ENCODE peak calls at places on chromosome 11, in ten cellular contexts. F, I, J, E, T, Y, C, Q, G and S are unnamed samples.

GRCh38 chr11:46724088-46724487 is 5.1 kb downstream of the F2 start:
- DNase-seq in F (no peak), I (no peak), J (no peak), E (no peak), T (no peak), Y (no peak), C (no peak), Q (no peak), G (no peak), S (no peak)

GRCh38 chr11:76234704-76235232 is 28.5 kb upstream of the WNT11 start:
- DNase-seq in F (no peak), I (no peak), J (peak; percentile 50), E (no peak), T (no peak), Y (no peak), C (peak; percentile 80), Q (peak; percentile 83), G (no peak), S (peak; percentile 84)

GRCh38 chr11:86134580-86135318 is 65.9 kb upstream of the PICALM start:
- DNase-seq in F (no peak), I (peak; percentile 72), J (no peak), E (peak; percentile 34), T (no peak), Y (no peak), C (no peak), Q (no peak), G (no peak), S (no peak)

GRCh38 chr11:114073506-114074381 is 14.2 kb downstream of the ZBTB16 start:
- DNase-seq in F (no peak), I (no peak), J (no peak), E (no peak), T (no peak), Y (no peak), C (peak; percentile 32), Q (peak; percentile 50), G (no peak), S (peak; percentile 64)

GRCh38 chr11:65435981-65436411 is 13.4 kb downstream of the NEAT1 start:
- DNase-seq in F (no peak), I (no peak), J (peak; percentile 32), E (no peak), T (no peak), Y (no peak), C (peak; percentile 44), Q (peak; percentile 62), G (peak; percentile 21), S (peak; percentile 79)

GRCh38 chr11:72588656-72589410 is 85.4 kb downstream of the PDE2A start:
- DNase-seq in F (no peak), I (no peak), J (no peak), E (no peak), T (no peak), Y (no peak), C (no peak), Q (no peak), G (no peak), S (peak; percentile 26)

GRCh38 chr11:128504489-128504888 is 82.9 kb downstream of the ETS1 start:
- DNase-seq in F (no peak), I (no peak), J (no peak), E (no peak), T (no peak), Y (no peak), C (no peak), Q (no peak), G (no peak), S (no peak)

GRCh38 chr11:83545494-83545893 is 259.3 kb upstream of the CCDC90B start:
- DNase-seq in F (no peak), I (no peak), J (no peak), E (no peak), T (no peak), Y (no peak), C (no peak), Q (no peak), G (no peak), S (no peak)

GRCh38 chr11:34512810-34513673 is 552 bp downstream of the ELF5 start:
- DNase-seq in F (peak; percentile 62), I (peak; percentile 76), J (no peak), E (peak; percentile 69), T (peak; percentile 54), Y (no peak), C (no peak), Q (no peak), G (no peak), S (no peak)

GRCh38 chr11:102306048-102306575 is 11.2 kb upstream of the BIRC3 start:
- DNase-seq in F (no peak), I (no peak), J (no peak), E (no peak), T (no peak), Y (no peak), C (no peak), Q (no peak), G (no peak), S (no peak)

GRCh38 chr11:62574363-62575057 is 819 bp upstream of the EEF1G start:
- DNase-seq in F (no peak), I (peak; percentile 40), J (peak; percentile 48), E (no peak), T (peak; percentile 29), Y (no peak), C (peak; percentile 71), Q (peak; percentile 65), G (peak; percentile 64), S (no peak)

GRCh38 chr11:77147668-77148321 is 19.7 kb downstream of the MYO7A start:
- DNase-seq in F (no peak), I (peak; percentile 69), J (no peak), E (no peak), T (no peak), Y (no peak), C (peak; percentile 49), Q (no peak), G (no peak), S (no peak)

GRCh38 chr11:8032122-8032521 is 45.0 kb downstream of the EIF3F start:
- DNase-seq in F (no peak), I (no peak), J (no peak), E (no peak), T (no peak), Y (no peak), C (peak; percentile 41), Q (no peak), G (no peak), S (no peak)

GRCh38 chr11:20762112-20762511 is 92.7 kb downstream of the NELL1 start:
- DNase-seq in F (no peak), I (no peak), J (no peak), E (no peak), T (no peak), Y (no peak), C (no peak), Q (no peak), G (no peak), S (no peak)

GRCh38 chr11:124892131-124892530 is 5.5 kb downstream of the ROBO4 start:
- DNase-seq in F (no peak), I (no peak), J (no peak), E (no peak), T (no peak), Y (no peak), C (no peak), Q (no peak), G (no peak), S (no peak)
- TF ChIP-seq POLR2A in F (no peak), I (no peak), J (no peak), E (no peak), T (no peak), Y (no peak), C (no peak), Q (no peak), G (no peak), S (no peak)

DNA sequence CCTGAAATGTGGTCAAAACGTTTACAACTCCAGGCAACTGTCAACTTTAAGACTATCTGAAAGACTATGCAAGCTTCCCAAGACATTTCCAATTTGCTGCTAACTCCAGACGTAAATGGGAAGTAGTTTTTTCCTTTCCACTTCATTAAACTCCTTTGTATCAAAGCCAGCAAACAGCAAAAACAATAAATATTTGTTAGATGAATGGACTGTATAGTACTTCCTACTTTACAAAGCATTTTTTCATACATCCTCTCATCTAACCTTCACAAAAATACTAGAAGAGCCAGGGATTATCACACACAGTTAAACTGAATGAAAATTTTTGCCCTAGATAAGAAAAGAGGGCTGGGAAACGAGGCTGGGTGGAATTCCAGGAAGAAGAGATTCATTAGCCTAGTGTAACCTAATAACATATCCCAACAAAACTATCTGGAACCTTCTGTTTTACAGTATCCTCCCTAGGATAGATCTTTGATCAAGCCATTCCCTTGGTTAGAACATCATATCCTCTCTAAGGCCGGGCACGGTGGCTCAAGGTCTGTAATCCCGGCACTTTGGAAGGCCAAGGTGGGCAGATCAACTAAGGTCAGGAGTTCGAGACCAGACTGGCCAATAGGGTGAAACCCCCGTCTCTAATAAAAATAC is 10.4 kb downstream of the NUP98 start:
- DNase-seq in F (no peak), I (no peak), J (no peak), E (no peak), T (no peak), Y (no peak), C (no peak), Q (no peak), G (no peak), S (no peak)
- H3K36me3 ChIP-seq in F (peaks cover 14% of the 10 kb centered on the region), I (peaks cover 73% of the 10 kb centered on the region), J (peaks cover 26% of the 10 kb centered on the region), E (peaks cover 33% of the 10 kb centered on the region), T (peaks cover 10% of the 10 kb centered on the region), Y (no peaks in the 10 kb centered on the region), C (no peaks in the 10 kb centered on the region), Q (peaks cover 14% of the 10 kb centered on the region), G (no peaks in the 10 kb centered on the region), S (peaks cover 6% of the 10 kb centered on the region)

DNA sequence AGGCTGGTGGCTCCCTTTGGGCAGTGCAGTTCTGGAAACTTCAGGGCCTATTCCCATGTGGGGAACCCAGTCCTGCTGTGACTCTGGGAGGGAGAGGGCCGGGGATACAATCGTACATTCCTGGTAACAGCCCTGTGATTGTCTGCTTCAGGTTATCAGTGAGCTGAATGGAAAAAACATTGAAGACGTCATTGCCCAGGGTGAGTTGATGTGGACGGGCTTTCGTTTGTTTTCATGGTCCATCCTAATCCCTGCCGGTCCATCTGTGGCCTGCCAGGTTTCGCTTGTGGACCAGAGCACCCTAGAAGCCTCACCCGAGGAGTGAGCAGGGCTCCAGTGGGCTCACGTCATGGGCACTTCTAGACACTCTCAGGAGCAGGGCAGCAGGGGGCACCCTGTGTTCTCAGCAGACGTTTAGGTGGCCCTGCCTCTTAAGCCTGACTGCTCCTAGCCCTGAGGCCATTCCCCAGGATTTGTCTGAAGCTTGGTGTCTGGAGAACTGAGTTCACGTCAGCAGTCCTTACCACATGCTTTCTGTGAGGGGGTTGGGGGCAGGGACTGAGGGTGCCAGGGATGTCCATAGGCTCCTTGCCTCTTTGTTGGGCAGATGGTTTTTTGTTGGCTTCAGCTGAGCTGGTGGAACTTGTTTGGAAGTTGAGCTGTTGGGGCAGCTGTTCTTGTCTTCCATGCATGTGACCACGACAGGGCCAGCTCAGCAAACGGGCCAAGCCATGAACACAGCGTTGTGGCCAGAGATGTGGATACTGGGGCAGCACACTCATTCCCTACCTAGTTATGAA is 1.9 kb downstream of the RPLP2 start:
- DNase-seq in F (no peak), I (no peak), J (no peak), E (no peak), T (no peak), Y (no peak), C (no peak), Q (no peak), G (no peak), S (no peak)
- TF ChIP-seq CTCF in F (peak; percentile 16), I (peak; percentile 14), J (no peak), E (peak; percentile 49), T (peak; percentile 2), Y (no peak), C (no peak), Q (no peak), G (no peak), S (no peak)

DNA sequence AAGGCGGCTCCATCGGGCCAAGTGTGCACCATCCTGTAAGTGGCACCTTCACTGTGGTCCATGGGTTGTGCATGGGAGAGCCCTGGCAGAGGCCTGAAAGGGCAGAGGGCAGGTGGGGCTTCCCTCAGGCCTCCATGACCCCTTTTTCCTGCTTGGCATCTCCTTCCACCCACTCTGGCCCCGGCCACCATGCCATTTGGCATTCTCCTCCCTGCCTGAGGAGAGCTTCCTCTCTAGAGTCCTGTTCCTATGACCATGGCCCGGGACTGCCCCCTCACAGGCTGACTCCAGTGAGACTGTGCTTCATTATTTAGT is 4.9 kb downstream of the OTOG start:
- DNase-seq in F (no peak), I (no peak), J (no peak), E (no peak), T (no peak), Y (no peak), C (no peak), Q (no peak), G (no peak), S (no peak)
- TF ChIP-seq POLR2A in F (no peak), I (no peak), J (no peak), E (no peak), T (no peak), Y (no peak), C (no peak), Q (no peak), G (no peak), S (no peak)